ENCODE peak calls at places on chromosome 11, in four cellular contexts. S is HEK293T, K is GM12878, Y is K562. U is an unnamed sample.

GRCh38 chr11:64369440-64370135 is 10.6 kb downstream of the RPS6KA4 start:
- DNase-seq in S (no peak), K (no peak), Y (no peak), U (no peak)

GRCh38 chr11:84381666-84382065 is 1095.5 kb upstream of the CCDC90B start:
- DNase-seq in S (no peak), K (no peak), Y (no peak), U (no peak)

GRCh38 chr11:40384991-40385390 is 1074.5 kb downstream of the LRRC4C start:
- DNase-seq in S (no peak), K (no peak), Y (no peak), U (no peak)

GRCh38 chr11:33773399-33774355 is 643 bp downstream of the FBXO3 start:
- DNase-seq in S (peak), K (no peak), Y (peak), U (peak)

GRCh38 chr11:111745719-111746504 is 20.3 kb downstream of the PPP2R1B start:
- DNase-seq in S (no peak), K (no peak), Y (no peak), U (no peak)

GRCh38 chr11:32594272-32594671 is 10.6 kb downstream of the EIF3M start:
- DNase-seq in S (no peak), K (no peak), Y (no peak), U (no peak)

GRCh38 chr11:114123692-114124330 is 64.3 kb downstream of the ZBTB16 start:
- DNase-seq in S (no peak), K (no peak), Y (no peak), U (no peak)

GRCh38 chr11:126336646-126337045 is 18.8 kb upstream of the ST3GAL4 start:
- DNase-seq in S (no peak), K (no peak), Y (no peak), U (no peak)

GRCh38 chr11:19183641-19184040 is 18.1 kb downstream of the CSRP3 start:
- DNase-seq in S (no peak), K (no peak), Y (no peak), U (no peak)

GRCh38 chr11:60944504-60945294 is 7.3 kb downstream of the SLC15A3 start:
- DNase-seq in S (peak), K (no peak), Y (peak), U (no peak)

GRCh38 chr11:88359529-88359928 is 22.0 kb upstream of the CTSC start:
- DNase-seq in S (no peak), K (peak), Y (no peak), U (no peak)

GRCh38 chr11:33064033-33064825 is 24.9 kb downstream of the TCP11L1 start:
- DNase-seq in S (no peak), K (no peak), Y (no peak), U (no peak)

GRCh38 chr11:89633125-89633695 is 76.9 kb upstream of the TRIM77 start:
- DNase-seq in S (no peak), K (no peak), Y (no peak), U (no peak)

GRCh38 chr11:62241095-62241494 is 944 bp upstream of the SCGB1D2 start:
- DNase-seq in S (no peak), K (no peak), Y (no peak), U (no peak)

GRCh38 chr11:64347171-64347867 is 7.3 kb downstream of the CCDC88B start:
- DNase-seq in S (no peak), K (no peak), Y (no peak), U (no peak)

GRCh38 chr11:38446336-38446735 is 1848.3 kb upstream of the RAG2 start:
- DNase-seq in S (no peak), K (no peak), Y (no peak), U (no peak)

GRCh38 chr11:82750643-82751139 is 17.0 kb upstream of the FAM181B start:
- DNase-seq in S (no peak), K (no peak), Y (no peak), U (no peak)

GRCh38 chr11:2178906-2179494 is 7.4 kb upstream of the TH start:
- DNase-seq in S (no peak), K (no peak), Y (no peak), U (peak)

GRCh38 chr11:32448232-32448631 is 12.9 kb upstream of the WT1 start:
- DNase-seq in S (peak), K (peak), Y (no peak), U (peak)

GRCh38 chr11:39374963-39375698 is 2084.3 kb downstream of the LRRC4C start:
- DNase-seq in S (peak), K (no peak), Y (peak), U (peak)

GRCh38 chr11:128261011-128261421 is 326.3 kb downstream of the ETS1 start:
- DNase-seq in S (no peak), K (no peak), Y (no peak), U (no peak)

GRCh38 chr11:83042966-83043711 is 28.6 kb downstream of the RAB30 start:
- DNase-seq in S (no peak), K (no peak), Y (no peak), U (no peak)

GRCh38 chr11:105937331-105937730 is 84.7 kb downstream of the MSANTD4 start:
- DNase-seq in S (no peak), K (no peak), Y (no peak), U (no peak)

GRCh38 chr11:5243845-5244180 is 5.8 kb downstream of the HBG1 start:
- DNase-seq in S (no peak), K (no peak), Y (no peak), U (no peak)

GRCh38 chr11:19605500-19606371 is 106.9 kb upstream of the NAV2 start:
- DNase-seq in S (peak), K (no peak), Y (no peak), U (no peak)

GRCh38 chr11:122655527-122656072 is at the start of gene UBASH3B:
- DNase-seq in S (peak), K (no peak), Y (peak), U (peak)

GRCh38 chr11:123560001-123560400 is 94.4 kb downstream of the SCN3B start:
- DNase-seq in S (no peak), K (no peak), Y (no peak), U (no peak)

GRCh38 chr11:131760191-131760951 is 390.0 kb downstream of the NTM start:
- DNase-seq in S (no peak), K (no peak), Y (no peak), U (no peak)

GRCh38 chr11:34599406-34599901 is 21.4 kb upstream of the EHF start:
- DNase-seq in S (no peak), K (no peak), Y (no peak), U (peak)

DNA sequence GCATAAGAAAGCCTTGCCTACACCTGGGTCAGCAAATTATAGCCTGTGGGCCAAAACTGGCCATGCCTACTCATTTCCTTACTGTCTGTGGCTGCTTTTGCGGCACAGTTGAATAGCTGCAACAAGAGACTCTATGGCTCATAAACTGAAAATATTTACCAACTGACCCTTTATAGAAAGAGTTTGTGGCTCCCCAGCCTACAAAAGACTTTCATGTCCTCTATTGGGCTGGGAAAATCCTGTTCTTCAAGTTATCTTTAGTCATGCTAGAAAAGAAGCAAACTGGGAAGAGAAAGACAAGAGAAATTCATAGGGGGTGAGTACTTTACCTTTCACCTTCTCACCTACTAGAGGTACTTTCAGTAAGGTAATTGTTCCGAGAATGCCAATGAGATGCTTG is 175.1 kb downstream of the SWAP70 start:
- DNase-seq in S (no peak), K (peak), Y (no peak), U (no peak)
- TF ChIP-seq TARDBP in S (no peak), K (no peak), Y (no peak), U (no peak)

GRCh38 chr11:17599460-17599925 is 52.4 kb downstream of the OTOG start:
- DNase-seq in S (no peak), K (no peak), Y (no peak), U (no peak)

GRCh38 chr11:17601206-17602075 is 54.4 kb downstream of the OTOG start:
- DNase-seq in S (no peak), K (no peak), Y (peak), U (no peak)

GRCh38 chr11:17598700-17599459 is 51.8 kb downstream of the OTOG start:
- DNase-seq in S (peak), K (peak), Y (peak), U (peak)

GRCh38 chr11:17602105-17603001 is 55.3 kb downstream of the OTOG start:
- DNase-seq in S (no peak), K (no peak), Y (no peak), U (no peak)

DNA sequence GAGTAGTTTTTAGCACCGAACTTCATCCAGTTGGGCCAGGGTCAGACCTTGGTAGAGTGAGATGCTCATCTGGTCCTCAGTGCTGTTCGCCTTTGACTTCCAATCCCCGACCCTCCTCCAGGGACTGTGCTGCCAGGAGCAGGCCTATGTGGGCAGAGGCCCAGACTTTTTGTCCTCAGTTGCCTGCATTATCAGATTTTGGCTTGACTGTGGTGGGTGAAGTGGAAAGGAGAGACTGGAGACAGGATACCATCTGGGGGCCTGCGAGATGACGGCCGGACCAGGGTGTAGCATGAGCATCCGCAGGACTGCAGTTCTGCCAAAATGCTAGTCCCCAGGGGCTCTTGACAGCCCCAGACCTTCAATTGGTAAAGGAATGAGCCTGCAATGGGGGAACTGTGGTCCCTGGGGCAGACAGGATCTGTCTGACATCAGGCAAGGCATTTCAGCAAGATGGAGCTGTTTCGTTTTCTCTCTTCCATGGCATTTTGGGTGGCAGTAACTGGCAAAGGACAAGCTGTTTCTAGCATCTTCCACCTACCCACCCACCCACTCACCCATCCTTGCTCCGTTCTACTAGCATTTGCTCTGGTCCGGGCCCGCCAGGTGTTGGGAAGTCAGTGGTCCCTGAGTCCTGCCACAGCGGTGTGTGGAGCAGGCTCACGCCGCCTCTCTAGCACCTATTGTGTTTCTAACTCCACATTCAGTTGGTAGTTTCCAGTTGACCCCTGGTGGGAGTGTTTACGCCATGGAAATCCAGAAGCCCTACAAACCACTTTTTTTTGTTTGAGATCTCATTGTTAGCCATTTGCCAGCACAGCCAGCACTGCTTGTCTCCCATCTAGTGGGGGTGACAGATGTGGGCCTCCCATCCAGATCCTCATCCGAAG is 53.5 kb downstream of the OTOG start:
- DNase-seq in S (no peak), K (no peak), Y (no peak), U (no peak)
- TF ChIP-seq TARDBP in S (no peak), K (no peak), Y (no peak), U (no peak)

GRCh38 chr11:36492724-36493304 is 17.3 kb downstream of the TRAF6 start:
- DNase-seq in S (peak), K (no peak), Y (peak), U (peak)
- TF ChIP-seq TARDBP in S (no peak), K (no peak), Y (no peak), U (no peak)

DNA sequence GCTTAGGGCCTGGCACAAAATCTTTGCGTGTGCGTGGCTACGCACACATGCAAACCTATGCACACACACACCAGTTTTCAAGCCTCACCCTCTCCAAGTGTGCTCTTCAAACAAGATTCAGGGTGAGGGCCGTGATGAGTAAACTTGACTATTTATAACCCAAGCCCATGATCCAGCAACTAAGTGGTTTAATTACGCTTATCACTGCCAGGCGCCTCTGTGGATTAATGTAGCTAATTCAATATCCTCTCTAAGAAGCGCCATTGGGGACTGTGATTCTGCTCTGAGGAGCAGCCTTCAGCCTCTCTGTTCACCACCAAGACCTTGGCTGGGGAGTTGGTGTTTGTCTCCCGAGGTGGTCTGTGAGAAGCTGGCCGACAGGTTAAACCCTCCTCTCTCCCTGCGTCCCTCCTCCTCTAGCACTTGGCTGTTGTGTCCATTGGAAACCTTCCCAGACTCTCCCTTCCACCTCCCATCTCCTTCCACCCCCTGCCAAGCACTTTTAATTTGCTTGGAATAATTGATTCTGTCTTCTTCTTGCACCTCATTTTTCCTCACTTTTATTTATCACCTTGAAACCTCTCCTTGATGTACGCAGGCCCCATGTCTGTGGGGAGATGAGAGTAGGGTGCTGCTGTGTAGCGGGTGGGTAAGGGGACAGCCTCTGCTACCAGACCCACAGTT is 236.4 kb downstream of the GRIK4 start:
- DNase-seq in S (no peak), K (no peak), Y (no peak), U (no peak)
- TF ChIP-seq TARDBP in S (no peak), K (no peak), Y (no peak), U (no peak)

GRCh38 chr11:12432507-12432906 is 55.1 kb downstream of the PARVA start:
- DNase-seq in S (no peak), K (no peak), Y (no peak), U (no peak)

GRCh38 chr11:12433571-12434061 is 56.2 kb downstream of the PARVA start:
- DNase-seq in S (no peak), K (no peak), Y (no peak), U (no peak)

GRCh38 chr11:12430351-12430750 is 53.0 kb downstream of the PARVA start:
- DNase-seq in S (no peak), K (no peak), Y (no peak), U (no peak)

GRCh38 chr11:12429155-12429554 is 51.8 kb downstream of the PARVA start:
- DNase-seq in S (no peak), K (no peak), Y (no peak), U (no peak)

DNA sequence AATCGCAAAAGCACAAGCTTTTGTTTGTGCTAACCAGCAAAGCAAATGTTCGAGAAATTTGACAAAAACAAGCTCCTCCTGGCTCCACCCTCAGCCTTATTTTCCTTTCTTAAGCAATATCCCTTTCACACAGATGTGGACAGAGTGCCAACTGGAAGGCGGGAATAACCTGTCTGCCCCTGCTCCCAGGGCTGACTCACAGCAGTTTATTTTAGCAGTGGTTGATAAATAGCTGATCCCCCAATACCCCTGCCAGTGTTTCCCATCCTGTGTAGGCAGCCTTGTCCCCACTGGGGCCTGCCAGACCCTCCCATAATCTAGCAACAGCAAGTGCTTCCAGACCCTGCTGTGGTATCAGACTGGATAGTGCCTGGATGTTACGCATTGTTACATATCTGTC is 53.5 kb downstream of the PARVA start:
- DNase-seq in S (no peak), K (no peak), Y (no peak), U (peak)
- TF ChIP-seq TARDBP in S (no peak), K (no peak), Y (no peak), U (no peak)

DNA sequence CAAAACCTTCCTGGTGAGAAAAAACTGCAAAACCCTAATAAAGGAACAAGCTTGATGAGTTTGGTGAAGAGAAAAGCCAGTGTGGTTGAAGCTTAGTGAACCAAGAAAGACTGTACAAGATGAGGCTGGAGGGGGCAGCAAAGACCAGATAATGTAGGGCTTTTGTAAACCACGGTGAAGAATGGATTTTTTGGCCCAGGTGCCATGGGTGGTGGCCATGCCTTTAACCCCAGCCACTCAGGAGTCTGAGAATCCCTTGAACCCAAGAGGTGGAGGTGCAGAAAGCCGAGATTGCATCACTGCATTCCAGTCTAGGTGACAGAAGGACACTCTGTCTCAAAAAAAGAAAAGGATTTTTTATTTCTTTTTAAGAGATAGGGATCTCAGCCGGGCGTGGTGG is 5.0 kb upstream of the ZDHHC5 start:
- DNase-seq in S (no peak), K (no peak), Y (no peak), U (no peak)
- TF ChIP-seq TARDBP in S (no peak), K (no peak), Y (no peak), U (no peak)

GRCh38 chr11:102050927-102051575 is 3.8 kb downstream of the CFAP300 start:
- DNase-seq in S (no peak), K (no peak), Y (no peak), U (no peak)

GRCh38 chr11:102046841-102047240 is 396 bp upstream of the CFAP300 start:
- DNase-seq in S (no peak), K (no peak), Y (no peak), U (no peak)

DNA sequence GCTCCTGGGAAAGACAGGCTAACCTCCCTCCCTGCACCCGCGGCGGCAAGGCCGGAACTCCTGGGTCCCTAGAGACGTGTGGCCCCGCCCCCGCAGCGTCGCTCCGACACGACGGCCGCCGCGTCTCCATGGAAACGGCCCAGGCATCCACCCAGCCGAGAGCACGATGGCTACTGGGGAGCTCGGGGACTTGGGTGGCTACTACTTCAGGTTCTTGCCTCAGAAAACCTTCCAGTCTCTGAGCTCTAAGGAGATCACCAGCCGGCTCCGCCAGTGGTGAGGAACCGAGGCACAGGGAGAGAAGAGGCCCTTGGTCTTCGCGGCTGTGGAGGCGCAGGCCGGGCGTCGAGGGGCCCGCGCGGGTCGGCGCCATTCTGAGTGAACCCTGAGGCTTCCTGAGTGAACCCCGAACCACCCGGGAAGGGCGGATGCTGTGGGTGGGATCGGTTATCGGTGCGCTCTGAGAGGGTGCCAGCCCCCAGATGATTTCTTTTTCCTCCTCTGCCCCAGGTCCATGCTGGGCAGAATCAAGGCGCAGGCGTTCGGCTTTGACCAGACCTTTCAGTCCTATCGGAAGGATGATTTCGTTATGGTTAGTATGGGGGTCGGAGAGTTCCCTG is at the start of gene CFAP300:
- DNase-seq in S (peak), K (no peak), Y (no peak), U (no peak)
- TF ChIP-seq TARDBP in S (no peak), K (no peak), Y (no peak), U (no peak)

DNA sequence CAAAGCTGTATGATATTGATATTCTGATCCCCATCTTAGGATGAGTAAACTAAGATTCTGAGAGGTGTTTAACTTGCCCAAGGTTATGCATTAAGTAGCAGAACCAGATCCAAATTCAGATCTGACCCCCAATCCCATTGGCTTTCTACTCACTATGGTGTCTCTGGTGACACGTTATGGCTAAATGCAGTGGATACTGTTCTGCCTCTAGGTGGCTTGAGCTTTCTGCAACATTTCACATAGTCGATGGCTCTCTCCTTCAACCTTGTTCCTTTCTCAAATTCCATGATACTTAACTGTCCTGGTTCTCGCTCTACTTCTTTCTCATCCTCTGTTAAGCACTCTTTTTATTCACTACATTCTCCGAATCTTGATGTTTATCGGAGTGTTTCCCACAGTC is 9.4 kb downstream of the C11orf97 start:
- DNase-seq in S (peak), K (no peak), Y (no peak), U (peak)
- TF ChIP-seq TARDBP in S (no peak), K (no peak), Y (no peak), U (no peak)